ENCODE peak calls at places on chromosomes 1 and 21, in nine cellular contexts. X is naive thymus-derived CD4-positive, alpha-beta T cell; N is left ventricle myocardium inferior; F is tibial nerve; U is breast epithelium; W is ovary; Q is IMR-90; K is kidney; V is AG04450. B is an unnamed sample.

GRCh38 chr1:74953622-74954021 is 180.6 kb upstream of the LHX8 start:
- DNase-seq in X (no peak), Q (no peak), N (no peak), V (no peak), W (no peak), U (no peak), K (no peak), F (no peak), B (no peak)

GRCh38 chr1:53378932-53379661 is 51.2 kb upstream of the LRP8 start:
- DNase-seq in K (peak; percentile 8), V (no peak), X (no peak), N (no peak), W (no peak), Q (no peak), U (peak; percentile 19), F (no peak), B (no peak)

GRCh38 chr1:198361373-198361772 is 179.1 kb downstream of the ATP6V1G3 start:
- DNase-seq in U (no peak), X (no peak), W (no peak), F (no peak), Q (peak; percentile 4), K (no peak), V (no peak), N (no peak), B (no peak)

GRCh38 chr1:94020764-94021579 is 100.0 kb downstream of the ABCA4 start:
- DNase-seq in W (no peak), K (no peak), Q (peak; percentile 98), N (no peak), X (no peak), F (no peak), V (peak; percentile 93), U (no peak), B (no peak)

GRCh38 chr1:87766737-87767136 is 438.1 kb downstream of the LMO4 start:
- DNase-seq in Q (peak; percentile 48), X (no peak), V (no peak), W (no peak), K (no peak), U (no peak), F (no peak), N (no peak), B (no peak)

GRCh38 chr1:239125888-239126287 is 260.5 kb upstream of the CHRM3 start:
- DNase-seq in K (no peak), X (no peak), U (no peak), V (no peak), N (no peak), F (no peak), W (no peak), Q (no peak), B (no peak)

GRCh38 chr1:62687421-62687902 is 724 bp downstream of the DOCK7 start:
- DNase-seq in X (peak; percentile 38), V (no peak), U (no peak), F (no peak), K (peak; percentile 78), W (peak; percentile 14), Q (peak; percentile 43), N (peak; percentile 32), B (no peak)

GRCh38 chr1:215081566-215082531 is 688 bp upstream of the KCNK2 start:
- DNase-seq in U (no peak), N (no peak), V (no peak), F (no peak), Q (peak; percentile 23), K (peak; percentile 55), X (no peak), W (no peak), B (no peak)

GRCh38 chr1:29676496-29676895 is 440.2 kb downstream of the PTPRU start:
- DNase-seq in N (no peak), K (no peak), F (no peak), U (no peak), X (no peak), W (peak; percentile 1), V (no peak), Q (no peak), B (no peak)

GRCh38 chr1:29677028-29678024 is 441.0 kb downstream of the PTPRU start:
- DNase-seq in K (no peak), U (no peak), X (no peak), Q (no peak), W (no peak), V (no peak), N (no peak), F (no peak), B (no peak)

GRCh38 chr1:29673669-29674624 is 437.6 kb downstream of the PTPRU start:
- DNase-seq in Q (no peak), W (peak; percentile 3), K (no peak), N (no peak), U (no peak), X (no peak), F (no peak), V (no peak), B (no peak)

GRCh38 chr1:29674625-29675326 is 438.5 kb downstream of the PTPRU start:
- DNase-seq in X (no peak), U (no peak), N (no peak), K (no peak), V (no peak), F (no peak), Q (no peak), W (peak; percentile 1), B (no peak)

GRCh38 chr1:29675481-29676263 is 439.4 kb downstream of the PTPRU start:
- DNase-seq in Q (no peak), F (no peak), K (no peak), U (no peak), X (no peak), N (no peak), V (no peak), W (no peak), B (no peak)
- H3K27ac ChIP-seq in Q (no peak overlapping the region), F (no peak overlapping the region), K (no peak overlapping the region), U (no peak overlapping the region), X (no peak overlapping the region), N (no peak overlapping the region), V (no peak overlapping the region), W (no peak overlapping the region), B (no peak overlapping the region)

GRCh38 chr1:210250998-210251679 is 18.5 kb downstream of the SERTAD4 start:
- DNase-seq in W (peak; percentile 23), Q (no peak), U (no peak), X (no peak), F (no peak), K (peak; percentile 92), V (no peak), N (peak; percentile 40), B (no peak)

GRCh38 chr1:210250665-210250997 is 18.0 kb downstream of the SERTAD4 start:
- DNase-seq in V (no peak), N (no peak), X (no peak), Q (no peak), F (no peak), W (no peak), U (no peak), K (no peak), B (no peak)

GRCh38 chr1:210251680-210252490 is 19.3 kb downstream of the SERTAD4 start:
- DNase-seq in Q (no peak), V (no peak), W (no peak), F (no peak), K (peak; percentile 79), N (no peak), X (no peak), U (no peak), B (no peak)

GRCh38 chr1:210254298-210254697 is 21.7 kb downstream of the SERTAD4 start:
- DNase-seq in X (no peak), W (no peak), U (no peak), V (no peak), Q (no peak), F (no peak), N (no peak), K (no peak), B (no peak)

GRCh38 chr1:210252621-210253041 is 20.0 kb downstream of the SERTAD4 start:
- DNase-seq in W (no peak), Q (no peak), U (no peak), N (peak; percentile 58), K (peak; percentile 84), X (no peak), F (no peak), V (no peak), B (no peak)
- H3K27ac ChIP-seq in W (no peak overlapping the region), Q (no peak overlapping the region), U (no peak overlapping the region), N (peak overlapping the region; percentile 33), K (no peak overlapping the region), X (no peak overlapping the region), F (no peak overlapping the region), V (no peak overlapping the region), B (no peak overlapping the region)

GRCh38 chr21:17789660-17790059 is 29.5 kb downstream of the C21orf91 start:
- DNase-seq in N (no peak), X (no peak), K (no peak), W (no peak), Q (no peak), F (no peak), U (no peak), V (no peak), B (no peak)

GRCh38 chr21:17785403-17785788 is 33.8 kb downstream of the C21orf91 start:
- DNase-seq in X (no peak), V (no peak), W (no peak), Q (no peak), U (no peak), F (no peak), N (no peak), K (no peak), B (no peak)

GRCh38 chr21:17793271-17793670 is 25.9 kb downstream of the C21orf91 start:
- DNase-seq in U (no peak), N (no peak), X (no peak), V (no peak), Q (no peak), K (no peak), F (no peak), W (no peak), B (no peak)

GRCh38 chr21:17786219-17787181 is 32.7 kb downstream of the C21orf91 start:
- DNase-seq in X (no peak), Q (no peak), N (no peak), F (no peak), U (no peak), K (no peak), W (no peak), V (no peak), B (no peak)

GRCh38 chr21:17789085-17789484 is 30.1 kb downstream of the C21orf91 start:
- DNase-seq in F (no peak), K (no peak), N (no peak), U (no peak), W (no peak), X (no peak), V (no peak), Q (no peak), B (no peak)
- H3K27ac ChIP-seq in F (no peak overlapping the region), K (no peak overlapping the region), N (no peak overlapping the region), U (no peak overlapping the region), W (no peak overlapping the region), X (peak overlapping the region; percentile 41), V (no peak overlapping the region), Q (no peak overlapping the region), B (peak overlapping the region; percentile 60)

GRCh38 chr1:221989741-221990140 is 247.9 kb upstream of the DUSP10 start:
- DNase-seq in N (no peak), Q (peak; percentile 69), K (no peak), F (no peak), X (no peak), V (no peak), W (no peak), U (no peak), B (no peak)

GRCh38 chr1:221992427-221992826 is 250.5 kb upstream of the DUSP10 start:
- DNase-seq in W (no peak), U (no peak), Q (no peak), V (no peak), N (no peak), F (no peak), K (no peak), X (no peak), B (no peak)

GRCh38 chr1:221993444-221993948 is 251.6 kb upstream of the DUSP10 start:
- DNase-seq in U (no peak), K (no peak), X (no peak), V (no peak), N (no peak), W (no peak), F (no peak), Q (no peak), B (no peak)

GRCh38 chr1:221988829-221989228 is 246.9 kb upstream of the DUSP10 start:
- DNase-seq in Q (no peak), N (no peak), X (no peak), V (no peak), W (no peak), U (no peak), F (no peak), K (no peak), B (no peak)

GRCh38 chr1:221991221-221991620 is 249.3 kb upstream of the DUSP10 start:
- DNase-seq in N (no peak), K (no peak), U (no peak), Q (peak; percentile 67), W (no peak), V (no peak), F (no peak), X (no peak), B (no peak)
- H3K27ac ChIP-seq in N (no peak overlapping the region), K (no peak overlapping the region), U (no peak overlapping the region), Q (no peak overlapping the region), W (no peak overlapping the region), V (no peak overlapping the region), F (no peak overlapping the region), X (no peak overlapping the region), B (no peak overlapping the region)

B was measured in effector memory CD4-positive, alpha-beta T cell.